ENCODE peak calls at places on chromosomes 4 and X, in eight cellular contexts. B is BE2C, P is right cardiac atrium, J is upper lobe of left lung, R is aorta, S is psoas muscle, G is lung, Q is suprapubic skin. F is an unnamed sample. For H3K4me1, the result is how much of the 10 kb centered on the place peaks cover.

GRCh38 chr4:41413670-41414069 is 124.3 kb upstream of the LIMCH1 start:
- DNase-seq in B (no peak), P (no peak), J (no peak), R (no peak), S (no peak), G (no peak), Q (no peak), F (no peak)

GRCh38 chr4:182745268-182745667 is 171.9 kb downstream of the DCTD start:
- DNase-seq in B (peak), P (no peak), J (no peak), R (no peak), S (no peak), G (no peak), Q (no peak), F (no peak)

GRCh38 chr4:170420255-170420693 is 330.5 kb upstream of the AADAT start:
- DNase-seq in B (no peak), P (no peak), J (no peak), R (no peak), S (no peak), G (no peak), Q (no peak), F (no peak)

GRCh38 chr4:95835672-95836071 is 4.2 kb upstream of the PDHA2 start:
- DNase-seq in B (peak), P (no peak), J (no peak), R (no peak), S (no peak), G (no peak), Q (no peak), F (no peak)

GRCh38 chr4:40330536-40330935 is 4.6 kb upstream of the CHRNA9 start:
- DNase-seq in B (no peak), P (no peak), J (no peak), R (no peak), S (no peak), G (no peak), Q (no peak), F (no peak)

GRCh38 chr4:110793890-110794588 is 171.2 kb upstream of the PITX2 start:
- DNase-seq in B (no peak), P (no peak), J (no peak), R (no peak), S (no peak), G (no peak), Q (no peak), F (no peak)

GRCh38 chrX:69555396-69556023 is 51.4 kb downstream of the NALF2 start:
- DNase-seq in B (no peak), P (peak), J (no peak), R (no peak), S (no peak), G (no peak), Q (no peak), F (no peak)

GRCh38 chrX:124994404-124994803 is 325.3 kb upstream of the TEX13C start:
- DNase-seq in B (no peak), P (no peak), J (no peak), R (no peak), S (no peak), G (no peak), Q (no peak), F (no peak)

GRCh38 chr4:158624889-158625478 is 46.7 kb downstream of the C4orf46 start:
- DNase-seq in B (peak), P (no peak), J (no peak), R (no peak), S (no peak), G (no peak), Q (no peak), F (no peak)

GRCh38 chrX:23908219-23909003 is 605 bp downstream of the CXorf58 start:
- DNase-seq in B (no peak), P (no peak), J (no peak), R (no peak), S (no peak), G (no peak), Q (no peak), F (no peak)

GRCh38 chr4:27666943-27667342 is 806.3 kb downstream of the STIM2 start:
- DNase-seq in B (no peak), P (no peak), J (no peak), R (no peak), S (no peak), G (no peak), Q (no peak), F (no peak)

GRCh38 chr4:173835863-173836262 is 305.8 kb upstream of the HAND2 start:
- DNase-seq in B (peak), P (peak), J (no peak), R (peak), S (no peak), G (no peak), Q (no peak), F (no peak)

GRCh38 chr4:44046491-44046890 is 402.1 kb downstream of the KCTD8 start:
- DNase-seq in B (no peak), P (no peak), J (no peak), R (no peak), S (no peak), G (no peak), Q (no peak), F (no peak)

GRCh38 chr4:84804126-84804525 is 162.4 kb downstream of the WDFY3 start:
- DNase-seq in B (no peak), P (no peak), J (no peak), R (no peak), S (no peak), G (no peak), Q (no peak), F (no peak)

GRCh38 chrX:150935466-150935865 is 37.0 kb upstream of the CD99L2 start:
- DNase-seq in B (no peak), P (no peak), J (no peak), R (no peak), S (no peak), G (no peak), Q (no peak), F (no peak)

GRCh38 chr4:88456757-88457306 is at the start of gene HERC5:
- DNase-seq in B (peak), P (peak), J (peak), R (peak), S (peak), G (peak), Q (peak), F (peak)

GRCh38 chrX:139299309-139299708 is 231.2 kb upstream of the F9 start:
- DNase-seq in B (no peak), P (no peak), J (no peak), R (no peak), S (no peak), G (no peak), Q (no peak), F (no peak)

GRCh38 chr4:157265281-157265680 is 44.8 kb downstream of the GRIA2 start:
- DNase-seq in B (no peak), P (no peak), J (no peak), R (no peak), S (no peak), G (no peak), Q (no peak), F (no peak)

GRCh38 chr4:155889036-155889793 is 14.3 kb upstream of the TDO2 start:
- DNase-seq in B (no peak), P (no peak), J (no peak), R (no peak), S (no peak), G (no peak), Q (no peak), F (no peak)

GRCh38 chrX:101252634-101253033 is 33.0 kb downstream of the DRP2 start:
- DNase-seq in B (no peak), P (no peak), J (no peak), R (no peak), S (no peak), G (no peak), Q (no peak), F (no peak)

GRCh38 chrX:22351966-22352365 is 79.3 kb downstream of the CBLL2 start:
- DNase-seq in B (no peak), P (no peak), J (no peak), R (no peak), S (no peak), G (no peak), Q (no peak), F (no peak)

GRCh38 chrX:39967348-39967747 is 130.4 kb downstream of the BCOR start:
- DNase-seq in B (no peak), P (no peak), J (no peak), R (no peak), S (no peak), G (no peak), Q (no peak), F (no peak)

GRCh38 chr4:71559957-71560541 is 221.2 kb downstream of the SLC4A4 start:
- DNase-seq in B (no peak), P (no peak), J (no peak), R (no peak), S (no peak), G (no peak), Q (no peak), F (no peak)

GRCh38 chr4:187603093-187603395 is 392.5 kb upstream of the ZFP42 start:
- DNase-seq in B (no peak), P (no peak), J (no peak), R (no peak), S (no peak), G (no peak), Q (no peak), F (no peak)

GRCh38 chr4:52094746-52095145 is 43.6 kb downstream of the SPATA18 start:
- DNase-seq in B (peak), P (no peak), J (no peak), R (no peak), S (no peak), G (no peak), Q (no peak), F (no peak)

GRCh38 chr4:149961876-149962597 is 116.2 kb upstream of the DCLK2 start:
- DNase-seq in B (no peak), P (no peak), J (no peak), R (no peak), S (no peak), G (no peak), Q (no peak), F (no peak)

GRCh38 chr4:121139533-121140222 is 24.4 kb downstream of the TNIP3 start:
- DNase-seq in B (no peak), P (no peak), J (no peak), R (no peak), S (no peak), G (no peak), Q (no peak), F (no peak)

GRCh38 chr4:162683659-162684370 is 482.9 kb downstream of the NAF1 start:
- DNase-seq in B (no peak), P (no peak), J (no peak), R (no peak), S (no peak), G (no peak), Q (no peak), F (no peak)

GRCh38 chr4:83922419-83922818 is 386.5 kb downstream of the GPAT3 start:
- DNase-seq in B (no peak), P (no peak), J (no peak), R (no peak), S (no peak), G (no peak), Q (no peak), F (no peak)

GRCh38 chrX:255923-256331 is 25.3 kb upstream of the PLCXD1 start:
- DNase-seq in B (no peak), P (no peak), J (no peak), R (no peak), S (no peak), G (no peak), Q (no peak), F (peak)

GRCh38 chrX:261167-261857 is 19.9 kb upstream of the PLCXD1 start:
- DNase-seq in B (peak), P (peak), J (no peak), R (no peak), S (no peak), G (no peak), Q (peak), F (peak)

GRCh38 chrX:257681-258289 is 23.4 kb upstream of the PLCXD1 start:
- DNase-seq in B (no peak), P (no peak), J (no peak), R (no peak), S (no peak), G (no peak), Q (peak), F (peak)

GRCh38 chrX:259692-260355 is 21.4 kb upstream of the PLCXD1 start:
- DNase-seq in B (no peak), P (no peak), J (no peak), R (no peak), S (no peak), G (no peak), Q (peak), F (peak)

DNA sequence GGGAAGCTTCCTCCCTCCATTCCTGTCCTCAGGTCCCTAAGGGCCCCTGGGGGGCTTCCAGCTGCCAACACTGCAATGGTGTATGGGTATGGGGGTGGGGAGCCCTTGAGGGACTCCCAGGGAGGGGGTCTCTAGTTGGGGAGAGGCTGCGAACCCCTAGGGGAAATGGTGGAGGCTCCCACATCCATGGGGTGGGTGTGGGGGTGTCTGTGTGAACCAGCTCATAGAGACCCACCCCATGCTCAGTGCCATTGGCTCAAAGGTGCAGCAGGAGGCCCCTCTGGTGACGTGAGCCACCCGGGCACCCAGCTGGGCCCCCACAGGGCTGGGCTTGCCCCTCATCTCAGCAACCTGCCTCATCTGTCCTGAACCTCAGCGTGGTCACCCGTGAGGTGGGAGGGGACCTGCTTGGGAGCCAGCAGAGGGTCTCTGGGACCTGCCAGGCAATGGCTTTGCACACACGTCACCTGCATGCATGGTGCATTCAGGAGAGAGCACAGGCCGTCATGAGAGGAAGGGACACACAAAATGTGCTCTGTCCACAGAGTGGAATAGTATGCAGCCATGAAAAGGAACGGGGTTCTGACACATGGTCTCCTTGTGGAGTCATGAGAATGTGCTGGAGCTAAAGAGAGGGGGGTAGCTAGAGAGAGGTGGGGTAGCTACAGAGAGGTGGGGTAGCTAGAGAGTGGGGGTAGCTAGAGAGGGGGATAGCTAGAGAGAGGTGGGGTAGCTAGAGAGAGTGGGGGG is 22.7 kb upstream of the PLCXD1 start:
- DNase-seq in B (no peak), P (no peak), J (no peak), R (no peak), S (no peak), G (no peak), Q (no peak), F (peak)
- H3K4me1 ChIP-seq in B (under half), P (under half), J (under half), R (under half), S (under half), G (under half), Q (under half), F (under half)

DNA sequence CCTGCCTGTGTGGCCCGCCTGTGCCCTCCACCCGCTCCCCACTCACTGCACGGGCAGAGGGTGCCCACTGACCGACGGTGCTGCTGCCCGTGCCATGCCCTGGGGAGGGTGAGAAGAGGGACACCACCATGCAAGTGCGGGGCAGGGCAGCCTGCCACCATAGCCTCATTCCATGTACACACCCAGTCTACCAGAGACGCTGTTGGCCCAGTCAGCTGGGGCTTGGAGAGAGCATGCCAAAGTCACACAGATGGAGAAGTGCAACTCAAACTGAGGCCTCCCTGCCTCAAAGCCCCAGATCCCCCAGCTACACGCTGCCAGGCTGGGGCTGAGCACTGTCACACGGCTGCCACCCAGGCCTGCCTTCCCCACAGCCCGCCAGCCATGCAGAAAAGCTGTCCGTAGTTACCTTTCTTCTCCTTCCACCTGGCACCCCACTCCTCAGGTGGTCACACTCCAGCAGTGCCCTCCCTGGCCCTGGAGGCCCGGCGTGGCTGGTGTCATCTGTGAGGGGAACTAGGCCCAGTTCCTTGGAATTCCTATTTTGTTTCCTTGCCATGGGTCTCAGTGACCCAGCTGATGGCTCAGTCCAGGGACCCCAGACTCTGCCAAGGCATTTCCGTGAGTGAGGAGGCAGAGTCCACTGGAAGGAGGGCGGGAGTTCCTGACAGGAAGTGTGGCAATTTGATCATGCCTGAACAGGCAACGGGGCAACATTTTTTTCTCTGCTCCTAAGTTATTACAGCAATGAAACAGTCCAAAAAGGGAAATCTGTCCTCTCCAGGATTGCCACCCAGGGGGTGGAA is at the start of gene SLC2A9:
- DNase-seq in B (no peak), P (peak), J (peak), R (peak), S (no peak), G (no peak), Q (peak), F (peak)
- H3K4me1 ChIP-seq in B (under half), P (under half), J (under half), R (under half), S (under half), G (under half), Q (half or more), F (under half)

GRCh38 chrX:11789809-11790208 is 31.8 kb downstream of the MSL3 start:
- DNase-seq in B (no peak), P (no peak), J (no peak), R (no peak), S (no peak), G (no peak), Q (no peak), F (no peak)
- H3K4me1 ChIP-seq in B (under half), P (under half), J (under half), R (under half), S (under half), G (under half), Q (under half), F (under half)

GRCh38 chrX:41889317-41890025 is 33.9 kb downstream of the CASK start:
- DNase-seq in B (no peak), P (no peak), J (no peak), R (no peak), S (no peak), G (no peak), Q (no peak), F (no peak)

GRCh38 chrX:41881166-41881565 is 42.2 kb downstream of the CASK start:
- DNase-seq in B (no peak), P (no peak), J (no peak), R (no peak), S (no peak), G (no peak), Q (no peak), F (no peak)

GRCh38 chrX:41887691-41888090 is 35.7 kb downstream of the CASK start:
- DNase-seq in B (no peak), P (no peak), J (no peak), R (no peak), S (no peak), G (no peak), Q (no peak), F (no peak)

GRCh38 chrX:41890026-41890423 is 33.3 kb downstream of the CASK start:
- DNase-seq in B (no peak), P (no peak), J (no peak), R (no peak), S (no peak), G (no peak), Q (no peak), F (no peak)

DNA sequence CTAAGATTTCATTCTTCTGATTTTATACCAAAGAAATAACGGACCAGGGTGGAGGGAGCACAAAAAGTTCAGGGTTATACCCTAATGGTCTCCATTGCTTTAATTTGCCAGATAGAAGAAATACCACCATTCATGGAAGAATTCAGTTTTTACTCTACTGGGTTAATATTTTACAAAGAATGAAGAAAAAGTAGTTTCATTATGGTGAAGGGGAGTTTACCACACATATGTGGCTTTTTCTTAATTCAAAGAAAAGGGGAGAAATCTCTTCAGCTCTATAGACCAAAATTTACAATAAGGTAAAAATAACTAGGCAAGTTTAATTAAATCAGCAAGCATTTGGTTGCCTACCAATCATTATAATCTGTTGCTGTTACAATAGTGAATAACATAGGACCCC is 37.6 kb downstream of the CASK start:
- DNase-seq in B (no peak), P (no peak), J (no peak), R (no peak), S (no peak), G (no peak), Q (no peak), F (no peak)
- H3K4me1 ChIP-seq in B (under half), P (under half), J (under half), R (under half), S (under half), G (under half), Q (under half), F (under half)

GRCh38 chr4:108360857-108361820 is 192.4 kb upstream of the LEF1 start:
- DNase-seq in B (no peak), P (no peak), J (peak), R (no peak), S (no peak), G (no peak), Q (no peak), F (no peak)
- H3K4me1 ChIP-seq in B (under half), P (under half), J (under half), R (under half), S (under half), G (under half), Q (under half), F (under half)

F was measured in spleen.